ENCODE peak calls at places on chromosomes 11 and 22, in four cellular contexts. One of them, this sample, is unnamed.

GRCh38 chr11:135008001-135008405 is 596.0 kb upstream of the B3GAT1 start:
- DNase-seq in Peyer's patch: no peak
- DNase-seq in H1: no peak
- DNase-seq in transverse colon: no peak
- DNase-seq in this sample: no peak

GRCh38 chr11:23897453-23898289 is 599.2 kb upstream of the LUZP2 start:
- DNase-seq in Peyer's patch: no peak
- DNase-seq in H1: no peak
- DNase-seq in transverse colon: no peak
- DNase-seq in this sample: no peak

GRCh38 chr11:14058061-14058460 is 95.5 kb downstream of the SPON1 start:
- DNase-seq in Peyer's patch: no peak
- DNase-seq in H1: no peak
- DNase-seq in transverse colon: no peak
- DNase-seq in this sample: no peak

GRCh38 chr22:26610072-26610958 is 7.5 kb downstream of the CRYBB1 start:
- DNase-seq in Peyer's patch: peak; percentile 72
- DNase-seq in H1: no peak
- DNase-seq in transverse colon: peak; percentile 75
- DNase-seq in this sample: no peak

GRCh38 chr11:1854949-1855885 is 2.3 kb downstream of the LSP1 start:
- DNase-seq in Peyer's patch: peak; percentile 41
- DNase-seq in H1: no peak
- DNase-seq in transverse colon: no peak
- DNase-seq in this sample: no peak

GRCh38 chr22:50085211-50085999 is at the start of gene MLC1:
- DNase-seq in Peyer's patch: no peak
- DNase-seq in H1: no peak
- DNase-seq in transverse colon: no peak
- DNase-seq in this sample: no peak

GRCh38 chr11:35812850-35813249 is 131.0 kb upstream of the LDLRAD3 start:
- DNase-seq in Peyer's patch: no peak
- DNase-seq in H1: no peak
- DNase-seq in transverse colon: no peak
- DNase-seq in this sample: no peak

GRCh38 chr11:57566564-57567209 is 785 bp downstream of the UBE2L6 start:
- DNase-seq in Peyer's patch: no peak
- DNase-seq in H1: no peak
- DNase-seq in transverse colon: no peak
- DNase-seq in this sample: no peak

GRCh38 chr11:106695506-106695905 is 322.8 kb downstream of the GUCY1A2 start:
- DNase-seq in Peyer's patch: no peak
- DNase-seq in H1: no peak
- DNase-seq in transverse colon: no peak
- DNase-seq in this sample: no peak

GRCh38 chr22:46482311-46482710 is 55.1 kb downstream of the CELSR1 start:
- DNase-seq in Peyer's patch: no peak
- DNase-seq in H1: no peak
- DNase-seq in transverse colon: no peak
- DNase-seq in this sample: no peak

GRCh38 chr11:126658306-126659056 is 303.0 kb downstream of the ST3GAL4 start:
- DNase-seq in Peyer's patch: no peak
- DNase-seq in H1: no peak
- DNase-seq in transverse colon: no peak
- DNase-seq in this sample: no peak

GRCh38 chr11:87422566-87422965 is 384.8 kb downstream of the TMEM135 start:
- DNase-seq in Peyer's patch: no peak
- DNase-seq in H1: no peak
- DNase-seq in transverse colon: no peak
- DNase-seq in this sample: no peak

GRCh38 chr22:24599514-24599913 is 3.5 kb upstream of the GGT1 start:
- DNase-seq in Peyer's patch: no peak
- DNase-seq in H1: no peak
- DNase-seq in transverse colon: no peak
- DNase-seq in this sample: no peak

GRCh38 chr11:47328449-47329390 is 23.8 kb downstream of the MYBPC3 start:
- DNase-seq in Peyer's patch: peak; percentile 53
- DNase-seq in H1: no peak
- DNase-seq in transverse colon: no peak
- DNase-seq in this sample: no peak

GRCh38 chr11:79025097-79025496 is 415.7 kb downstream of the TENM4 start:
- DNase-seq in Peyer's patch: no peak
- DNase-seq in H1: no peak
- DNase-seq in transverse colon: no peak
- DNase-seq in this sample: no peak
- H3K27ac ChIP-seq in Peyer's patch: no peak overlapping the region
- H3K27ac ChIP-seq in H1: no peak overlapping the region
- H3K27ac ChIP-seq in transverse colon: no peak overlapping the region
- H3K27ac ChIP-seq in this sample: no peak overlapping the region

DNA sequence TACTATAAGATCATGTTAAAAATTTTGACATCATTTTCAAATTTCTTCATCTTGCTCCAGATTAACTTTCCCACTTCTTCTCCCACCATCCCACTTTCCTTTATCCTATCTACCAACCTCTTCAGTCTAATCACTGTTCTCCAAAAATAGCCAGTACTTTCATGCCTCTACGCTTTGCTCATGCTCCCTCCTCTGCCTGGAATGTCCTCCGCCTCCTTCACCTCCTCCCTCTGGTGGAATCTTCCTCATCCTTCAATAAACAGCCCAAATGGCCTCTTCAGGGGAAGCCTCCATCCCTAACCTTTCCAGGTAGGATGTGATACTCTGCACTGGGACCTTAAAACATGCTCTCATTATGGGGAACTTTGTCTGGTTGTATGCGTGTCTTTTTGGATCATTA is 7.8 kb upstream of the CSRP3 start:
- DNase-seq in Peyer's patch: no peak
- DNase-seq in H1: no peak
- DNase-seq in transverse colon: no peak
- DNase-seq in this sample: no peak
- TF ChIP-seq CTCF in Peyer's patch: no peak
- TF ChIP-seq CTCF in H1: no peak
- TF ChIP-seq CTCF in transverse colon: no peak
- TF ChIP-seq CTCF in this sample: no peak

DNA sequence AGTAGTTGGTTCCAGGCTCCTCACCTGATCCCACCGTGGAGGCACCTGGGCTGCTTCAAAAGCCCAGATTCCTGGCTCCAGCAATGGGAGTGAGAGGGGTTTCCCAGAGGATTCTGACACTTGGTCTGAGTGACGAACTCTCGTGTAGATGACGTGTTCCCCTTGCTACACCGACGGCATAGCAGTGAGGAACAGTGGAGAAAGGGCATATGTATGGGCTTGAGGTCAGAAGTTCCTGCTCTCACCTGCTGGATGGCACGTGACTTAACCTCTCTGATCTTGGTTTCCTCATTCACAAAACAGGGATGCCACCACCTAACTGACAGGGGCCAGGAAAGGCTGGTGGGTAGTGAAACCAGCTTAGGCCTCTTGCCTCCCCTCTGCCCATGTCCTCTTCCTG is 30.0 kb upstream of the ARFGAP3 start:
- DNase-seq in Peyer's patch: no peak
- DNase-seq in H1: no peak
- DNase-seq in transverse colon: no peak
- DNase-seq in this sample: no peak
- H3K27ac ChIP-seq in Peyer's patch: no peak overlapping the region
- H3K27ac ChIP-seq in H1: no peak overlapping the region
- H3K27ac ChIP-seq in transverse colon: peak overlapping the region; percentile 73
- H3K27ac ChIP-seq in this sample: no peak overlapping the region

GRCh38 chr11:22635689-22636088 is 10.1 kb upstream of the FANCF start:
- DNase-seq in Peyer's patch: no peak
- DNase-seq in H1: no peak
- DNase-seq in transverse colon: no peak
- DNase-seq in this sample: no peak

GRCh38 chr11:22634897-22635629 is 9.4 kb upstream of the FANCF start:
- DNase-seq in Peyer's patch: no peak
- DNase-seq in H1: no peak
- DNase-seq in transverse colon: no peak
- DNase-seq in this sample: no peak

DNA sequence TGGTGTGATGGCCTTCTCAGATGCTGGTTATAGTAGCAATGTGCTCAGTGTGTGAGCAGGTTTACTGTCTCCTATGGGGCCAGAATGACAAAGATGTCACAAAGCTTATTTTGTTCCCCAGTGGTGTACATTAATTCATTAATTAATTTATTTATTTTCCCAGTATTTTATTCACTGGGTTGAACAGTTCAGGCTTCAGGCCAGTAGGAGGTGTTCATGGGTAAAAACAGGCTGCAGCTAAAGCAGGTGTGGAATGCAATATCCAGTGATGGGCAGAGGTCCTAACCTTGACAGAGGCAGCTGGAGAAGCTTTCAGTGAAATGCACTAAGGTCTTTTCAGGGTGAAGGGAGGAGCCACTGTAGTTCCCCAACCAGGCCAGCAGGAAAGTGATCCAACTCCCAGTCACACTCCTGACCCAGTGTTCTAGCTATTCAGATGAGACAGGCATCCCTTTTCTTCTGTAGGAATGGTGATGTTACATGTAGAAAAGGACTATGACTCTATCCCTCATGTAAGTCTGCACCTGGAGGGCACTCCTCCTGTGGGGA is 7.8 kb upstream of the FANCF start:
- DNase-seq in Peyer's patch: no peak
- DNase-seq in H1: no peak
- DNase-seq in transverse colon: no peak
- DNase-seq in this sample: no peak
- TF ChIP-seq CTCF in Peyer's patch: peak; percentile 21
- TF ChIP-seq CTCF in H1: no peak
- TF ChIP-seq CTCF in transverse colon: no peak
- TF ChIP-seq CTCF in this sample: no peak

GRCh38 chr11:15845261-15845660 is 511.1 kb downstream of the SOX6 start:
- DNase-seq in Peyer's patch: no peak
- DNase-seq in H1: no peak
- DNase-seq in transverse colon: no peak
- DNase-seq in this sample: no peak

GRCh38 chr11:15841898-15842297 is 514.4 kb downstream of the SOX6 start:
- DNase-seq in Peyer's patch: no peak
- DNase-seq in H1: no peak
- DNase-seq in transverse colon: peak; percentile 28
- DNase-seq in this sample: no peak

GRCh38 chr11:15839061-15839460 is 517.3 kb downstream of the SOX6 start:
- DNase-seq in Peyer's patch: no peak
- DNase-seq in H1: no peak
- DNase-seq in transverse colon: no peak
- DNase-seq in this sample: no peak

GRCh38 chr11:15842345-15842744 is 514.0 kb downstream of the SOX6 start:
- DNase-seq in Peyer's patch: no peak
- DNase-seq in H1: no peak
- DNase-seq in transverse colon: no peak
- DNase-seq in this sample: no peak

GRCh38 chr11:15843309-15843857 is 513.0 kb downstream of the SOX6 start:
- DNase-seq in Peyer's patch: no peak
- DNase-seq in H1: no peak
- DNase-seq in transverse colon: no peak
- DNase-seq in this sample: no peak
- H3K27ac ChIP-seq in Peyer's patch: no peak overlapping the region
- H3K27ac ChIP-seq in H1: no peak overlapping the region
- H3K27ac ChIP-seq in transverse colon: no peak overlapping the region
- H3K27ac ChIP-seq in this sample: peak overlapping the region; percentile 18

GRCh38 chr22:32389685-32390084 is 22.4 kb downstream of the RTCB start:
- DNase-seq in Peyer's patch: no peak
- DNase-seq in H1: no peak
- DNase-seq in transverse colon: no peak
- DNase-seq in this sample: no peak
- TF ChIP-seq CTCF in Peyer's patch: no peak
- TF ChIP-seq CTCF in H1: peak; percentile 44
- TF ChIP-seq CTCF in transverse colon: peak; percentile 22
- TF ChIP-seq CTCF in this sample: no peak

This sample was measured in esophagus squamous epithelium.